ENCODE peak calls at places on chromosomes 5 and 9, in six cellular contexts. J, Q, N, X, P and O are unnamed samples.

GRCh38 chr5:113615708-113616107 is 102.2 kb downstream of the YTHDC2 start:
- DNase-seq in Q (no peak), N (no peak), J (no peak), P (no peak), X (no peak), O (no peak)

GRCh38 chr5:9920696-9921095 is 290.5 kb upstream of the TAS2R1 start:
- DNase-seq in J (no peak), Q (no peak), P (no peak), N (peak; percentile 35), X (no peak), O (no peak)

GRCh38 chr5:71596169-71596568 is 9.0 kb downstream of the MCCC2 start:
- DNase-seq in X (no peak), J (no peak), Q (no peak), N (no peak), P (no peak), O (no peak)

GRCh38 chr5:88787856-88788255 is 95.1 kb downstream of the MEF2C start:
- DNase-seq in X (no peak), Q (no peak), J (no peak), N (no peak), P (no peak), O (no peak)

GRCh38 chr5:57215629-57216195 is 41.9 kb downstream of the GPBP1 start:
- DNase-seq in Q (no peak), X (no peak), N (peak; percentile 14), J (no peak), P (no peak), O (no peak)

GRCh38 chr5:96067902-96068614 is 106.4 kb upstream of the ELL2 start:
- DNase-seq in J (peak; percentile 70), Q (no peak), X (no peak), P (no peak), N (no peak), O (no peak)

GRCh38 chr9:38308136-38308535 is 84.4 kb upstream of the ALDH1B1 start:
- DNase-seq in P (no peak), X (no peak), J (no peak), N (no peak), Q (no peak), O (no peak)

GRCh38 chr5:139137703-139138102 is 60.5 kb downstream of the SIL1 start:
- DNase-seq in Q (no peak), P (no peak), J (no peak), N (peak; percentile 69), X (no peak), O (peak; percentile 32)

GRCh38 chr5:32814141-32814540 is 103.0 kb downstream of the NPR3 start:
- DNase-seq in X (no peak), N (no peak), P (no peak), Q (no peak), J (no peak), O (no peak)

GRCh38 chr9:87280421-87280820 is 217.2 kb upstream of the DAPK1 start:
- DNase-seq in J (no peak), X (no peak), Q (no peak), N (peak; percentile 90), P (no peak), O (no peak)

GRCh38 chr5:135019314-135019713 is 14.7 kb downstream of the PITX1 start:
- DNase-seq in N (no peak), J (no peak), Q (peak; percentile 79), P (no peak), X (no peak), O (no peak)

GRCh38 chr5:28516657-28517175 is 1478.3 kb upstream of the CDH9 start:
- DNase-seq in Q (no peak), P (no peak), X (no peak), J (no peak), N (no peak), O (no peak)

GRCh38 chr9:97487107-97487506 is 14.4 kb upstream of the TMOD1 start:
- DNase-seq in N (peak; percentile 52), Q (no peak), X (no peak), J (no peak), P (no peak), O (no peak)

GRCh38 chr5:75510836-75511434 is 494 bp downstream of the CERT1 start:
- DNase-seq in P (no peak), N (peak; percentile 23), J (peak; percentile 10), X (no peak), Q (no peak), O (peak; percentile 45)